ENCODE peak calls at places on chromosomes 6 and 20, in six cellular contexts. U is breast epithelium, Y is hepatocyte, G is SK-N-SH, N is aorta, D is fibroblast of mammary gland. F is an unnamed sample.

GRCh38 chr20:13525225-13525940 is 113.3 kb downstream of the TASP1 start:
- DNase-seq in U (no peak), Y (no peak), G (no peak), N (no peak), D (peak), F (no peak)

GRCh38 chr6:13253272-13253671 is 75.1 kb downstream of the TBC1D7 start:
- DNase-seq in U (no peak), Y (no peak), G (no peak), N (no peak), D (no peak), F (no peak)

GRCh38 chr6:163180874-163181541 is 233.5 kb upstream of the QKI start:
- DNase-seq in U (peak), Y (peak), G (no peak), N (no peak), D (peak), F (no peak)

GRCh38 chr6:39756582-39756981 is 31.4 kb upstream of the KIF6 start:
- DNase-seq in U (no peak), Y (no peak), G (no peak), N (no peak), D (no peak), F (no peak)

GRCh38 chr20:362271-363254 is 15.7 kb downstream of the NRSN2 start:
- DNase-seq in U (peak), Y (peak), G (peak), N (peak), D (peak), F (no peak)

GRCh38 chr6:152948150-152948768 is 34.6 kb downstream of the FBXO5 start:
- DNase-seq in U (no peak), Y (peak), G (peak), N (no peak), D (peak), F (no peak)

GRCh38 chr6:168516941-168517741 is 76.2 kb downstream of the SMOC2 start:
- DNase-seq in U (no peak), Y (no peak), G (no peak), N (peak), D (no peak), F (no peak)

GRCh38 chr6:69084746-69085335 is 449.8 kb downstream of the ADGRB3 start:
- DNase-seq in U (no peak), Y (no peak), G (no peak), N (no peak), D (no peak), F (no peak)

GRCh38 chr20:1499528-1500420 is 8.6 kb upstream of the SIRPB2 start:
- DNase-seq in U (peak), Y (peak), G (no peak), N (no peak), D (no peak), F (no peak)

GRCh38 chr6:23086100-23086499 is 516.7 kb downstream of the HDGFL1 start:
- DNase-seq in U (no peak), Y (no peak), G (peak), N (no peak), D (no peak), F (no peak)

GRCh38 chr6:30485236-30485635 is 4.1 kb upstream of the HLA-E start:
- DNase-seq in U (no peak), Y (no peak), G (no peak), N (no peak), D (no peak), F (no peak)

GRCh38 chr20:46990017-46990810 is 95.6 kb downstream of the EYA2 start:
- DNase-seq in U (peak), Y (no peak), G (no peak), N (no peak), D (no peak), F (no peak)

GRCh38 chr6:143270026-143270425 is 180.5 kb downstream of the ADAT2 start:
- DNase-seq in U (no peak), Y (no peak), G (no peak), N (no peak), D (peak), F (no peak)

GRCh38 chr6:89284963-89285735 is 29.9 kb downstream of the GABRR2 start:
- DNase-seq in U (no peak), Y (no peak), G (no peak), N (no peak), D (no peak), F (no peak)
- H3K4me3 ChIP-seq in U (no peak), Y (no peak), G (no peak), N (no peak), D (no peak), F (no peak)

GRCh38 chr6:35320031-35320410 is 22.3 kb upstream of the PPARD start:
- DNase-seq in U (no peak), Y (no peak), G (peak), N (no peak), D (no peak), F (no peak)

GRCh38 chr6:35318845-35319220 is 21.2 kb downstream of the DEF6 start:
- DNase-seq in U (no peak), Y (peak), G (no peak), N (no peak), D (no peak), F (no peak)

GRCh38 chr6:35318200-35318844 is 20.7 kb downstream of the DEF6 start:
- DNase-seq in U (no peak), Y (peak), G (peak), N (peak), D (peak), F (peak)

GRCh38 chr6:35319346-35320030 is 21.9 kb downstream of the DEF6 start:
- DNase-seq in U (no peak), Y (no peak), G (peak), N (no peak), D (no peak), F (no peak)

GRCh38 chr6:35317483-35318199 is 20.0 kb downstream of the DEF6 start:
- DNase-seq in U (no peak), Y (peak), G (no peak), N (no peak), D (no peak), F (no peak)
- H3K4me3 ChIP-seq in U (peak), Y (peak), G (peak), N (no peak), D (peak), F (peak)

GRCh38 chr6:26607434-26608230 is 10.9 kb downstream of the ABT1 start:
- DNase-seq in U (no peak), Y (peak), G (peak), N (no peak), D (peak), F (no peak)
- H3K4me3 ChIP-seq in U (no peak), Y (no peak), G (no peak), N (peak), D (no peak), F (no peak)

GRCh38 chr6:21665101-21665435 is 71.5 kb downstream of the SOX4 start:
- DNase-seq in U (no peak), Y (no peak), G (no peak), N (no peak), D (peak), F (no peak)
- H3K4me3 ChIP-seq in U (peak), Y (peak), G (no peak), N (peak), D (peak), F (peak)

GRCh38 chr6:167094436-167094819 is 28.5 kb upstream of the CCR6 start:
- DNase-seq in U (no peak), Y (no peak), G (no peak), N (no peak), D (no peak), F (no peak)

GRCh38 chr6:167093406-167093921 is 29.4 kb upstream of the CCR6 start:
- DNase-seq in U (no peak), Y (no peak), G (no peak), N (no peak), D (no peak), F (no peak)

GRCh38 chr6:167093922-167094432 is 28.9 kb upstream of the CCR6 start:
- DNase-seq in U (no peak), Y (no peak), G (no peak), N (no peak), D (no peak), F (no peak)

GRCh38 chr6:167095888-167096287 is 27.0 kb upstream of the CCR6 start:
- DNase-seq in U (no peak), Y (no peak), G (no peak), N (no peak), D (no peak), F (no peak)

DNA sequence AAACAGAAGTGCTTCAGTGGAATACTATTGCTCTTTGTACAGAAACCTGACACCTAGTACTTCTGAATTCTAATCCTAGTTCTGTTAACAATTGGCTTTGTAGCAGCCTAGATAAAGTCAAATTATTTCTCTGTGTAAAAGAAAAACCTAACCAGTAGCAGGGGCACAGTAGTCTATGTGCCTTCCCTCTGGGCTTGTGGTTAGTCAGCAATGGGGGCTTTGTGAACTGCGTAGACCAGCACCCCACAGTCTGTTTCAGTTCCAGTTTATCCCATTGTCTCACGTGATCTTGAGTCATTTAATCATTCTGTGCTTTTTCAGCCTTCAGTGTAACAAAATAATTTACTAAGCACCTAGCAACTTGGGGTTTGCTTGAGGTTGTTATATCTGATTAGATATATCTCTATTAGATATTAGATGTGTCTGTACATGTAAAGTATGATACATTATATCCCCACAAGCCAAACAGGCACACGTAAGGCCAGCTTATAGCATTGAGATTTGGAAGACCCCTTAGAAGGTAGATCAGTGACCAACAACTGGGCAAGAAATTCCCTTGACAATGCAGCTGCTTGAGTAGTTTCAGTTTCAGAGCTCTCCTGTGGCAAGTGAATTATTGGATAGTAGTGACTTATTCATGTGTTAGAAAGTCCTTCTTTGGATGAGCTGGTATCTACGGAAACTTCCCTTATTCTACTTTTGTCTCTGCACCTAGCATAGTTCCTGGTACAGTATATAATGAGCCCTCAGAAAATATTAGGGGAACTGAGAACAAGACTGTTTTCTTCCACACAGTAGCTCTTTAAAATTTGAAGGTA is 27.9 kb upstream of the CCR6 start:
- DNase-seq in U (no peak), Y (no peak), G (no peak), N (no peak), D (no peak), F (no peak)
- H3K4me3 ChIP-seq in U (no peak), Y (no peak), G (no peak), N (no peak), D (no peak), F (no peak)

GRCh38 chr6:130212215-130212874 is 10.4 kb downstream of the SAMD3 start:
- DNase-seq in U (no peak), Y (peak), G (no peak), N (no peak), D (no peak), F (no peak)

GRCh38 chr6:130216630-130217029 is 6.1 kb downstream of the SAMD3 start:
- DNase-seq in U (no peak), Y (no peak), G (no peak), N (no peak), D (no peak), F (no peak)

GRCh38 chr6:130215526-130215925 is 7.2 kb downstream of the SAMD3 start:
- DNase-seq in U (no peak), Y (no peak), G (no peak), N (no peak), D (no peak), F (no peak)

GRCh38 chr6:130207979-130208649 is 14.6 kb downstream of the SAMD3 start:
- DNase-seq in U (no peak), Y (no peak), G (no peak), N (no peak), D (no peak), F (no peak)

DNA sequence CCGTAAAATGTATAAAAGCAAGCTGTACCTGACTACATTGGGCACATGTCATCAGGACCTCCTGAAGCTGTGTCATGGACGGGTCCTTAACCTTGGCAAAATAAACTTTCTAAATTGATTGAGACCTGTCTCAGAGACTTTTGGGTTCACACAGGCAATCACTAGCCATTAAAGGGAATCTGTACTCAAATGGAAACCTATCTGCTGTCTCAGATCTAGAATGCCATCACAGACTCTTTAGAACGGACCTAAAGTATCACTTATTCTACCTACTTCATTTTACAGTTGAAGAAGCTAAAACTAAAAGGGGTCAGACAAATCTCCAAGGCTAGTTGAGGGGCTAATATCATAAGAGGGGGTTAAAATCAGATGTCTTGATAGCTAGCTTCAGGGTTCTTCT is 11.1 kb downstream of the SAMD3 start:
- DNase-seq in U (no peak), Y (no peak), G (no peak), N (no peak), D (no peak), F (no peak)
- H3K4me3 ChIP-seq in U (no peak), Y (no peak), G (no peak), N (no peak), D (no peak), F (no peak)

F was measured in suprapubic skin.